ENCODE peak calls at places on chromosomes 16 and 17, in eight cellular contexts. One of them, this sample, is unnamed.

GRCh38 chr16:28915181-28915580 is 9.9 kb downstream of the RABEP2 start:
- DNase-seq in HAP-1: no peak
- DNase-seq in LoVo: no peak
- DNase-seq in C1 segment of cervical spinal cord: no peak
- DNase-seq in cardiac fibroblast: peak; percentile 58
- DNase-seq in stomach: no peak
- DNase-seq in endothelial cell: no peak
- DNase-seq in NCI-H345: no peak
- DNase-seq in this sample: peak; percentile 43

GRCh38 chr16:78478267-78478821 is 378.9 kb downstream of the WWOX start:
- DNase-seq in cardiac fibroblast: no peak
- DNase-seq in LoVo: no peak
- DNase-seq in stomach: no peak
- DNase-seq in HAP-1: peak; percentile 7
- DNase-seq in C1 segment of cervical spinal cord: no peak
- DNase-seq in endothelial cell: peak; percentile 4
- DNase-seq in NCI-H345: peak; percentile 59
- DNase-seq in this sample: no peak

GRCh38 chr17:82271401-82271800 is 2.1 kb downstream of the CSNK1D start:
- DNase-seq in endothelial cell: no peak
- DNase-seq in HAP-1: no peak
- DNase-seq in cardiac fibroblast: no peak
- DNase-seq in NCI-H345: no peak
- DNase-seq in stomach: no peak
- DNase-seq in C1 segment of cervical spinal cord: no peak
- DNase-seq in LoVo: no peak
- DNase-seq in this sample: no peak

GRCh38 chr16:86854895-86855294 is 276.5 kb downstream of the FOXL1 start:
- DNase-seq in C1 segment of cervical spinal cord: no peak
- DNase-seq in cardiac fibroblast: peak; percentile 31
- DNase-seq in stomach: no peak
- DNase-seq in endothelial cell: no peak
- DNase-seq in LoVo: no peak
- DNase-seq in NCI-H345: no peak
- DNase-seq in HAP-1: no peak
- DNase-seq in this sample: no peak

GRCh38 chr16:75580-76501 is 2.2 kb upstream of the MPG start:
- DNase-seq in cardiac fibroblast: peak; percentile 88
- DNase-seq in LoVo: peak; percentile 24
- DNase-seq in endothelial cell: peak; percentile 63
- DNase-seq in C1 segment of cervical spinal cord: no peak
- DNase-seq in stomach: peak; percentile 60
- DNase-seq in HAP-1: peak; percentile 54
- DNase-seq in NCI-H345: no peak
- DNase-seq in this sample: peak; percentile 95

GRCh38 chr17:14745122-14745521 is 444.2 kb downstream of the HS3ST3B1 start:
- DNase-seq in C1 segment of cervical spinal cord: no peak
- DNase-seq in endothelial cell: no peak
- DNase-seq in cardiac fibroblast: peak; percentile 87
- DNase-seq in LoVo: no peak
- DNase-seq in HAP-1: no peak
- DNase-seq in stomach: no peak
- DNase-seq in NCI-H345: no peak
- DNase-seq in this sample: peak; percentile 82

GRCh38 chr17:78315355-78316114 is 44.3 kb downstream of the SOCS3 start:
- DNase-seq in HAP-1: no peak
- DNase-seq in stomach: peak; percentile 79
- DNase-seq in endothelial cell: no peak
- DNase-seq in LoVo: peak; percentile 86
- DNase-seq in C1 segment of cervical spinal cord: no peak
- DNase-seq in NCI-H345: no peak
- DNase-seq in cardiac fibroblast: peak; percentile 94
- DNase-seq in this sample: peak; percentile 94

GRCh38 chr17:42284020-42284369 is 4.3 kb upstream of the STAT5A start:
- DNase-seq in C1 segment of cervical spinal cord: no peak
- DNase-seq in stomach: no peak
- DNase-seq in HAP-1: peak; percentile 1
- DNase-seq in NCI-H345: no peak
- DNase-seq in LoVo: no peak
- DNase-seq in endothelial cell: no peak
- DNase-seq in cardiac fibroblast: no peak
- DNase-seq in this sample: no peak

GRCh38 chr17:56793506-56793905 is 40.2 kb downstream of the C17orf67 start:
- DNase-seq in endothelial cell: no peak
- DNase-seq in NCI-H345: no peak
- DNase-seq in stomach: no peak
- DNase-seq in HAP-1: no peak
- DNase-seq in cardiac fibroblast: no peak
- DNase-seq in C1 segment of cervical spinal cord: no peak
- DNase-seq in LoVo: no peak
- DNase-seq in this sample: no peak

GRCh38 chr16:19548144-19548543 is 7.4 kb upstream of the VPS35L start:
- DNase-seq in NCI-H345: no peak
- DNase-seq in LoVo: no peak
- DNase-seq in endothelial cell: no peak
- DNase-seq in C1 segment of cervical spinal cord: no peak
- DNase-seq in stomach: no peak
- DNase-seq in HAP-1: no peak
- DNase-seq in cardiac fibroblast: no peak
- DNase-seq in this sample: no peak

GRCh38 chr16:17328971-17329370 is 141.8 kb downstream of the XYLT1 start:
- DNase-seq in stomach: no peak
- DNase-seq in cardiac fibroblast: no peak
- DNase-seq in endothelial cell: no peak
- DNase-seq in C1 segment of cervical spinal cord: no peak
- DNase-seq in NCI-H345: no peak
- DNase-seq in HAP-1: no peak
- DNase-seq in LoVo: no peak
- DNase-seq in this sample: no peak

GRCh38 chr17:61657338-61657737 is 66.3 kb upstream of the NACA2 start:
- DNase-seq in HAP-1: no peak
- DNase-seq in NCI-H345: no peak
- DNase-seq in LoVo: no peak
- DNase-seq in endothelial cell: no peak
- DNase-seq in cardiac fibroblast: no peak
- DNase-seq in stomach: no peak
- DNase-seq in C1 segment of cervical spinal cord: no peak
- DNase-seq in this sample: no peak

GRCh38 chr16:31700200-31700529 is 172.5 kb downstream of the AHSP start:
- DNase-seq in stomach: no peak
- DNase-seq in cardiac fibroblast: no peak
- DNase-seq in C1 segment of cervical spinal cord: no peak
- DNase-seq in HAP-1: peak; percentile 94
- DNase-seq in LoVo: no peak
- DNase-seq in endothelial cell: no peak
- DNase-seq in NCI-H345: peak; percentile 95
- DNase-seq in this sample: no peak

GRCh38 chr17:2776589-2777241 is 19.5 kb upstream of the RAP1GAP2 start:
- DNase-seq in stomach: no peak
- DNase-seq in NCI-H345: peak; percentile 66
- DNase-seq in C1 segment of cervical spinal cord: no peak
- DNase-seq in endothelial cell: peak; percentile 41
- DNase-seq in HAP-1: peak; percentile 72
- DNase-seq in LoVo: no peak
- DNase-seq in cardiac fibroblast: no peak
- DNase-seq in this sample: peak; percentile 62

GRCh38 chr17:64384253-64385186 is 6.1 kb downstream of the PECAM1 start:
- DNase-seq in NCI-H345: no peak
- DNase-seq in LoVo: peak; percentile 61
- DNase-seq in C1 segment of cervical spinal cord: no peak
- DNase-seq in HAP-1: no peak
- DNase-seq in cardiac fibroblast: no peak
- DNase-seq in endothelial cell: no peak
- DNase-seq in stomach: peak; percentile 20
- DNase-seq in this sample: no peak

GRCh38 chr16:22065252-22065651 is 27.1 kb upstream of the VWA3A start:
- DNase-seq in C1 segment of cervical spinal cord: no peak
- DNase-seq in HAP-1: no peak
- DNase-seq in endothelial cell: no peak
- DNase-seq in cardiac fibroblast: no peak
- DNase-seq in NCI-H345: no peak
- DNase-seq in LoVo: no peak
- DNase-seq in stomach: no peak
- DNase-seq in this sample: no peak

GRCh38 chr17:49822829-49823228 is 25.0 kb downstream of the TAC4 start:
- DNase-seq in endothelial cell: no peak
- DNase-seq in cardiac fibroblast: peak; percentile 75
- DNase-seq in NCI-H345: no peak
- DNase-seq in C1 segment of cervical spinal cord: no peak
- DNase-seq in LoVo: no peak
- DNase-seq in stomach: no peak
- DNase-seq in HAP-1: no peak
- DNase-seq in this sample: no peak

GRCh38 chr16:13883266-13883665 is 36.7 kb upstream of the ERCC4 start:
- DNase-seq in NCI-H345: no peak
- DNase-seq in HAP-1: no peak
- DNase-seq in C1 segment of cervical spinal cord: no peak
- DNase-seq in LoVo: no peak
- DNase-seq in stomach: no peak
- DNase-seq in endothelial cell: no peak
- DNase-seq in cardiac fibroblast: no peak
- DNase-seq in this sample: no peak

GRCh38 chr17:16935241-16935663 is 36.7 kb downstream of the TNFRSF13B start:
- DNase-seq in NCI-H345: no peak
- DNase-seq in cardiac fibroblast: no peak
- DNase-seq in endothelial cell: no peak
- DNase-seq in LoVo: no peak
- DNase-seq in HAP-1: no peak
- DNase-seq in C1 segment of cervical spinal cord: no peak
- DNase-seq in stomach: peak; percentile 2
- DNase-seq in this sample: no peak

GRCh38 chr16:5480796-5481195 is 383.2 kb upstream of the EEF2KMT start:
- DNase-seq in NCI-H345: no peak
- DNase-seq in endothelial cell: no peak
- DNase-seq in LoVo: no peak
- DNase-seq in HAP-1: no peak
- DNase-seq in cardiac fibroblast: no peak
- DNase-seq in stomach: no peak
- DNase-seq in C1 segment of cervical spinal cord: no peak
- DNase-seq in this sample: no peak

GRCh38 chr17:79566251-79566955 is 44.4 kb downstream of the RBFOX3 start:
- DNase-seq in C1 segment of cervical spinal cord: no peak
- DNase-seq in LoVo: no peak
- DNase-seq in HAP-1: no peak
- DNase-seq in stomach: no peak
- DNase-seq in NCI-H345: no peak
- DNase-seq in endothelial cell: no peak
- DNase-seq in cardiac fibroblast: no peak
- DNase-seq in this sample: no peak

GRCh38 chr17:4850236-4850635 is 17.1 kb downstream of the MINK1 start:
- DNase-seq in cardiac fibroblast: no peak
- DNase-seq in C1 segment of cervical spinal cord: no peak
- DNase-seq in HAP-1: no peak
- DNase-seq in endothelial cell: no peak
- DNase-seq in NCI-H345: no peak
- DNase-seq in stomach: peak; percentile 34
- DNase-seq in LoVo: peak; percentile 39
- DNase-seq in this sample: no peak

GRCh38 chr17:55154101-55154500 is 110.7 kb upstream of the HLF start:
- DNase-seq in endothelial cell: no peak
- DNase-seq in HAP-1: no peak
- DNase-seq in NCI-H345: no peak
- DNase-seq in LoVo: no peak
- DNase-seq in stomach: no peak
- DNase-seq in cardiac fibroblast: no peak
- DNase-seq in C1 segment of cervical spinal cord: no peak
- DNase-seq in this sample: no peak

GRCh38 chr16:5454349-5454748 is 356.8 kb upstream of the EEF2KMT start:
- DNase-seq in HAP-1: no peak
- DNase-seq in stomach: no peak
- DNase-seq in NCI-H345: no peak
- DNase-seq in LoVo: no peak
- DNase-seq in endothelial cell: no peak
- DNase-seq in C1 segment of cervical spinal cord: no peak
- DNase-seq in cardiac fibroblast: no peak
- DNase-seq in this sample: no peak

GRCh38 chr17:38747385-38748328 is 479 bp downstream of the PCGF2 start:
- DNase-seq in NCI-H345: peak; percentile 57
- DNase-seq in cardiac fibroblast: peak; percentile 34
- DNase-seq in C1 segment of cervical spinal cord: no peak
- DNase-seq in stomach: no peak
- DNase-seq in LoVo: no peak
- DNase-seq in HAP-1: peak; percentile 76
- DNase-seq in endothelial cell: peak; percentile 55
- DNase-seq in this sample: peak; percentile 61

GRCh38 chr17:78862073-78863023 is 21.7 kb upstream of the USP36 start:
- DNase-seq in HAP-1: no peak
- DNase-seq in cardiac fibroblast: peak; percentile 97
- DNase-seq in NCI-H345: no peak
- DNase-seq in LoVo: peak; percentile 75
- DNase-seq in endothelial cell: no peak
- DNase-seq in C1 segment of cervical spinal cord: no peak
- DNase-seq in stomach: peak; percentile 76
- DNase-seq in this sample: no peak

GRCh38 chr17:32664936-32665583 is 178.3 kb downstream of the CDK5R1 start:
- DNase-seq in LoVo: no peak
- DNase-seq in NCI-H345: no peak
- DNase-seq in C1 segment of cervical spinal cord: no peak
- DNase-seq in stomach: no peak
- DNase-seq in endothelial cell: no peak
- DNase-seq in HAP-1: no peak
- DNase-seq in cardiac fibroblast: peak; percentile 12
- DNase-seq in this sample: no peak

GRCh38 chr17:77959216-77959925 is 868 bp downstream of the TNRC6C start:
- DNase-seq in C1 segment of cervical spinal cord: no peak
- DNase-seq in stomach: peak; percentile 35
- DNase-seq in LoVo: peak; percentile 5
- DNase-seq in cardiac fibroblast: peak; percentile 8
- DNase-seq in HAP-1: peak; percentile 36
- DNase-seq in NCI-H345: peak; percentile 44
- DNase-seq in endothelial cell: peak; percentile 35
- DNase-seq in this sample: peak; percentile 17

GRCh38 chr17:29062215-29062614 is 19.3 kb downstream of the PIPOX start:
- DNase-seq in NCI-H345: no peak
- DNase-seq in endothelial cell: no peak
- DNase-seq in cardiac fibroblast: no peak
- DNase-seq in stomach: no peak
- DNase-seq in LoVo: no peak
- DNase-seq in HAP-1: no peak
- DNase-seq in C1 segment of cervical spinal cord: no peak
- DNase-seq in this sample: no peak